ENCODE peak calls at places on chromosomes 6 and 20, in nine cellular contexts. J, Z, U, P, S, H, R, G and E are unnamed samples.

GRCh38 chr20:21388566-21388965 is 8.8 kb downstream of the NKX2-4 start:
- DNase-seq in J (no peak), R (no peak), Z (no peak), H (no peak), U (no peak), P (no peak), S (no peak), G (no peak), E (no peak)

GRCh38 chr20:44113642-44113945 is 73.4 kb downstream of the JPH2 start:
- DNase-seq in J (no peak), S (no peak), R (no peak), U (no peak), P (no peak), G (no peak), Z (no peak), H (no peak), E (no peak)

GRCh38 chr6:154292855-154293519 is 63.6 kb downstream of the IPCEF1 start:
- DNase-seq in H (peak), R (peak), S (peak), U (no peak), P (no peak), G (peak), Z (no peak), J (no peak), E (peak)

GRCh38 chr20:63382551-63383300 is 21.6 kb upstream of the CHRNA4 start:
- DNase-seq in H (no peak), G (no peak), S (no peak), R (no peak), P (no peak), J (no peak), Z (no peak), U (no peak), E (no peak)

GRCh38 chr6:38796006-38796405 is 80.9 kb downstream of the DNAH8 start:
- DNase-seq in R (no peak), Z (no peak), P (no peak), S (peak), U (no peak), H (no peak), G (no peak), J (no peak), E (no peak)

GRCh38 chr6:145815351-145815772 is 767 bp upstream of the FBXO30 start:
- DNase-seq in J (no peak), R (peak), Z (no peak), U (no peak), G (peak), S (no peak), P (no peak), H (peak), E (peak)

GRCh38 chr6:37696220-37696840 is 1.4 kb downstream of the MDGA1 start:
- DNase-seq in U (no peak), G (peak), P (peak), R (peak), Z (no peak), H (peak), S (peak), J (no peak), E (peak)

GRCh38 chr6:46062312-46062711 is 46.7 kb upstream of the CLIC5 start:
- DNase-seq in P (no peak), G (no peak), Z (no peak), U (peak), H (no peak), S (peak), J (no peak), R (no peak), E (peak)

GRCh38 chr6:29675561-29675960 is 5.4 kb downstream of the ZFP57 start:
- DNase-seq in S (no peak), H (no peak), G (no peak), Z (no peak), R (no peak), J (no peak), P (no peak), U (no peak), E (no peak)

GRCh38 chr20:12207875-12208274 is 290.2 kb downstream of the BTBD3 start:
- DNase-seq in J (peak), H (peak), Z (peak), R (peak), G (peak), U (peak), S (peak), P (peak), E (peak)

GRCh38 chr6:22153384-22154158 is 143.3 kb downstream of the PRL start:
- DNase-seq in G (no peak), H (no peak), J (no peak), P (no peak), Z (no peak), S (no peak), U (no peak), R (no peak), E (no peak)

GRCh38 chr6:56329296-56330050 is 82.1 kb upstream of the COL21A1 start:
- DNase-seq in G (no peak), R (no peak), H (peak), J (no peak), P (no peak), Z (no peak), U (no peak), S (no peak), E (no peak)

GRCh38 chr6:5457036-5457435 is 195.7 kb downstream of the FARS2 start:
- DNase-seq in P (no peak), H (peak), G (no peak), Z (no peak), S (peak), U (no peak), J (no peak), R (no peak), E (no peak)

GRCh38 chr20:17036546-17036945 is 190.3 kb upstream of the PCSK2 start:
- DNase-seq in Z (no peak), R (no peak), P (no peak), J (no peak), H (no peak), G (no peak), U (no peak), S (no peak), E (peak)

GRCh38 chr20:62191781-62192559 is 9.1 kb downstream of the MTG2 start:
- DNase-seq in U (no peak), P (no peak), R (no peak), H (no peak), J (no peak), S (no peak), G (no peak), Z (no peak), E (no peak)

GRCh38 chr6:13203145-13203544 is 125.2 kb downstream of the TBC1D7 start:
- DNase-seq in U (no peak), J (no peak), S (no peak), R (no peak), P (no peak), G (no peak), H (no peak), Z (no peak), E (no peak)

GRCh38 chr6:72522735-72523141 is 99.1 kb upstream of the KCNQ5 start:
- DNase-seq in P (peak), G (peak), Z (peak), H (no peak), U (no peak), S (peak), J (no peak), R (peak), E (peak)

GRCh38 chr6:18656506-18656905 is 269.4 kb downstream of the RNF144B start:
- DNase-seq in S (no peak), J (no peak), U (no peak), P (no peak), R (no peak), Z (no peak), G (no peak), H (no peak), E (no peak)

GRCh38 chr6:109002100-109002697 is 92.4 kb downstream of the SESN1 start:
- DNase-seq in P (no peak), S (peak), Z (no peak), R (no peak), G (no peak), J (no peak), H (peak), U (no peak), E (peak)

GRCh38 chr6:105374010-105374420 is 28.9 kb downstream of the PREP start:
- DNase-seq in P (no peak), J (no peak), Z (no peak), H (peak), U (no peak), S (peak), G (no peak), R (no peak), E (peak)

GRCh38 chr20:3681352-3681930 is 369 bp downstream of the ADAM33 start:
- DNase-seq in P (no peak), R (no peak), J (no peak), H (no peak), Z (no peak), S (no peak), U (no peak), G (no peak), E (no peak)

GRCh38 chr20:3681931-3682820 is at the start of gene ADAM33:
- DNase-seq in G (peak), R (peak), H (peak), J (no peak), S (no peak), P (peak), U (no peak), Z (no peak), E (peak)

GRCh38 chr20:3687655-3688054 is 5.8 kb upstream of the ADAM33 start:
- DNase-seq in S (peak), R (peak), J (peak), P (peak), H (peak), U (no peak), G (no peak), Z (no peak), E (no peak)

GRCh38 chr20:3686867-3687321 is 5.1 kb upstream of the ADAM33 start:
- DNase-seq in H (peak), R (no peak), J (no peak), P (no peak), U (no peak), S (peak), G (no peak), Z (no peak), E (peak)

DNA sequence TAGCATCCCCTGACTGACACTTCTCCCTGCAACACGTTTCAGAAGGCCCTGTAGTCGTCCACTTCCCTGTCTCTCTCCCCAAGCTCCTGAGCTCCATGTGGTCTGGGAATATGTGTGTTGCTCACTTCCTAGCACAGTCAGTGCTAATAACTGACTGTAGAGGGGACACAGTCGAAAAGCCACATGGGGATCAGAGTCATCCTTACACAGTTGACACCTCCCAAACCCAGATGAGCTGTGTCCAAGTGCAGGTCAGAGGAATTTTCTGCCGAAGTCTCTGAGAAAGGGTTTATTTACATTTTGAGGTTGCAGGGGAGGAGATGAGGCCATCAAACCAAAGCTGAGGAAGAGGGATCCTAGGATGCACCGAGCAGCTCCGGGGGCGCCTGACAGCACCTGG is 3.5 kb upstream of the ADAM33 start:
- DNase-seq in Z (no peak), U (no peak), G (no peak), P (no peak), J (no peak), S (no peak), H (peak), R (no peak), E (no peak)
- TF ChIP-seq EZH2phosphoT487 in Z (no peak), U (no peak), G (no peak), P (no peak), J (no peak), S (no peak), H (no peak), R (no peak), E (no peak)

GRCh38 chr6:15763827-15764226 is 101.0 kb upstream of the DTNBP1 start:
- DNase-seq in H (peak), U (no peak), P (peak), G (no peak), Z (no peak), S (peak), J (peak), R (peak), E (peak)
- TF ChIP-seq EZH2phosphoT487 in H (no peak), U (no peak), P (no peak), G (no peak), Z (no peak), S (no peak), J (no peak), R (no peak), E (no peak)

GRCh38 chr6:15375638-15376290 is 129.9 kb downstream of the JARID2 start:
- DNase-seq in U (no peak), Z (no peak), G (no peak), J (no peak), H (peak), P (no peak), R (no peak), S (no peak), E (no peak)
- TF ChIP-seq EZH2phosphoT487 in U (no peak), Z (no peak), G (no peak), J (no peak), H (no peak), P (no peak), R (no peak), S (no peak), E (no peak)

GRCh38 chr6:403659-404655 is 12.4 kb downstream of the IRF4 start:
- DNase-seq in Z (no peak), P (no peak), J (no peak), U (no peak), S (no peak), G (no peak), R (no peak), H (no peak), E (no peak)

GRCh38 chr6:404685-405423 is 13.3 kb downstream of the IRF4 start:
- DNase-seq in S (no peak), R (no peak), P (no peak), H (no peak), Z (peak), J (no peak), U (no peak), G (no peak), E (no peak)

GRCh38 chr6:401994-402640 is 10.6 kb downstream of the IRF4 start:
- DNase-seq in J (no peak), R (no peak), S (no peak), U (no peak), H (no peak), Z (no peak), G (no peak), P (no peak), E (no peak)

GRCh38 chr6:401239-401993 is 9.9 kb downstream of the IRF4 start:
- DNase-seq in P (no peak), H (no peak), U (no peak), Z (no peak), J (no peak), G (no peak), R (no peak), S (no peak), E (no peak)

DNA sequence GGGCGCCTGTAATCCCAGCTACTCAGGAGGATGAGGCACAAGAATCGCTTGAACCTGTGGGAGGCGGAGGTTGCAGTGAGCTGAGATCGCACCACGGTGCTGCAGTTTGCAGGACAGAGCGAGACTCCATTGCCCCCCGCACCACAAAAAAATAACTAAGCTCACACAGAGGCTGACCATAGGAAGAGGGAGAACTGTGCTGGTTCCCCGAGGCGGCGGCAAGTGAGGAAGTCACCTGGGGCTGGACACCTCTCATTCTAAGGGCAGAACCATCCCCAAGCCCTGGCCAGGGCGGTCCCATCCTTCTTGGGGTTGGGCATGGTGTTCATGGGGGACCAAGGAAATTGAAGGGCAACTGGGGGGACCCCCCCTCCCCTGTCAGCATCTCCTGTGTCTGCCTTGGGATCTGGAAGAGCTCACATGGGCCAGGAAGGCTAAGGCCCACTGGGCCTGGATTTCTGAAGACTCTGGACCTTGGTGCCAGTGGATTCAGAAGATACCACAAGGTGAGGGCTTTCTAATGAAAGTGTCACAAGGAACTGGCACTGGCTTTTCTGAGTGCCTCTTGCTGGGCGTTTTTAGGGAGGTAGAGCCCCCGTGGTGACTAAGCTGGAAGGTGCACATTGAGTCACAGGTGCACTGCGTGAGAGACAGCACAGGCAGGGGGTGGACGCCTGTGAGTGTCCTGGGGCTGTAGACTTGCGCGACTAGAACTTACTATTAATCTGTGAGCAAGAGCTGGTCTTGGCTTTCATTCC is 11.5 kb downstream of the IRF4 start:
- DNase-seq in Z (no peak), U (no peak), J (no peak), R (no peak), H (no peak), G (no peak), P (no peak), S (peak), E (no peak)
- TF ChIP-seq EZH2phosphoT487 in Z (no peak), U (no peak), J (no peak), R (no peak), H (no peak), G (no peak), P (no peak), S (no peak), E (no peak)

GRCh38 chr6:148761532-148761951 is 14.7 kb downstream of the UST start:
- DNase-seq in S (no peak), Z (peak), H (no peak), J (no peak), U (no peak), R (no peak), G (no peak), P (no peak), E (no peak)
- TF ChIP-seq EZH2phosphoT487 in S (no peak), Z (no peak), H (no peak), J (no peak), U (no peak), R (no peak), G (no peak), P (no peak), E (no peak)

GRCh38 chr6:158064725-158065251 is 83.1 kb downstream of the SYNJ2 start:
- DNase-seq in U (no peak), J (no peak), P (no peak), S (no peak), G (no peak), H (no peak), Z (no peak), R (no peak), E (no peak)
- TF ChIP-seq EZH2phosphoT487 in U (no peak), J (no peak), P (no peak), S (no peak), G (no peak), H (no peak), Z (no peak), R (no peak), E (no peak)

GRCh38 chr6:39945626-39946025 is 11.4 kb upstream of the MOCS1 start:
- DNase-seq in H (no peak), Z (no peak), U (no peak), R (no peak), P (no peak), J (no peak), S (no peak), G (no peak), E (peak)
- TF ChIP-seq EZH2phosphoT487 in H (no peak), Z (no peak), U (no peak), R (no peak), P (no peak), J (no peak), S (no peak), G (no peak), E (no peak)

DNA sequence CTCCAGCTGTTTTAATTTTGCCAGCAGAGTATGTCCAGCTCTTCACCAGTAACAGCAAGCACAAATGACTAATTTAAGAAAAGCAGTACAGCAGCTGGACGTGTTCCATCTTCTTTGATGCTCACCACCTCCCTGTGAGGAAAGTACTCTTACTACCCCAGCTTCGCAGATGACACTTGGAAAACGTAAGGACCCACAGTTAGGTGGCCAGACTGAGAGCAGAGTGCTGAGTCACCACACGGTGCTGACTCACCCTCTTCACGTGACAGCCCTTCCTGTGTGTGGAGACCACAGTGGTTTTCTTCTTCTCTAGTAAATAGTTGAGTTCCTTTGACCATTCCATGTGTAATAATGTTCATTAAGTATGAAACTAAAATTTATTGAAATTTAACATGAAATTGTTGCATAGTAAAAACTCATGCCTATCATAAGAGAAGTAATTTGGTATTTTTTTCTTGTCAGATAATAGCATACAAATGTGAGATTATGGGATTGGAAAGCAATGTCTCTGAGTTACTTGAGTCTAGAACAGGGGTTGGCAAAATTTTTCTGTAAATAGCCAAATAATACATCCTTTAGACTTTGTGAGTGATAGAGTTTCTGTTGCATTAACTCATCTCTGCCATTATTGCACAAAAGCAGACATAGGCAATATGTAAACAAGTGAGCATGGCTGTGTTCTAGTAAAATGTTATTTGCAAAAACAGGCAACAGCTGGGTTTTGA is 76.6 kb downstream of the SLX4IP start:
- DNase-seq in S (peak), H (peak), G (no peak), R (peak), U (peak), Z (peak), J (peak), P (peak), E (peak)
- TF ChIP-seq EZH2phosphoT487 in S (no peak), H (no peak), G (no peak), R (no peak), U (no peak), Z (no peak), J (no peak), P (no peak), E (no peak)

GRCh38 chr6:124234806-124235205 is 431.1 kb downstream of the NKAIN2 start:
- DNase-seq in P (no peak), R (no peak), H (no peak), S (no peak), J (no peak), G (no peak), Z (no peak), U (no peak), E (no peak)
- TF ChIP-seq EZH2phosphoT487 in P (no peak), R (no peak), H (no peak), S (no peak), J (no peak), G (no peak), Z (no peak), U (no peak), E (no peak)

GRCh38 chr6:41167173-41167963 is 4.5 kb upstream of the TREM2 start:
- DNase-seq in S (peak), J (no peak), R (peak), P (peak), G (no peak), U (no peak), H (peak), Z (no peak), E (peak)
- TF ChIP-seq EZH2phosphoT487 in S (no peak), J (no peak), R (no peak), P (no peak), G (no peak), U (no peak), H (no peak), Z (no peak), E (no peak)